ENCODE peak calls at places on chromosomes 5 and 9, in nine cellular contexts. V, I, T, S, U, Q, C, B and J are unnamed samples.

GRCh38 chr9:95721132-95721531 is 154.4 kb upstream of the ERCC6L2 start:
- DNase-seq in C (no peak), V (peak), U (no peak), T (no peak), I (no peak), S (no peak), B (no peak), Q (no peak), J (no peak)

GRCh38 chr5:128649183-128649582 is 111.1 kb upstream of the FBN2 start:
- DNase-seq in Q (no peak), U (no peak), S (no peak), I (no peak), T (no peak), V (no peak), C (peak), B (peak), J (no peak)

GRCh38 chr9:133348763-133349573 is 950 bp downstream of the RPL7A start:
- DNase-seq in U (no peak), S (no peak), C (no peak), B (no peak), I (no peak), Q (no peak), V (no peak), T (no peak), J (no peak)

GRCh38 chr5:59038169-59039002 is 455.5 kb downstream of the RAB3C start:
- DNase-seq in Q (peak), I (no peak), T (peak), B (peak), C (peak), V (no peak), U (no peak), S (no peak), J (peak)

GRCh38 chr5:149857499-149857898 is 87.1 kb downstream of the PDE6A start:
- DNase-seq in S (no peak), T (no peak), V (peak), C (no peak), I (no peak), B (peak), Q (peak), U (peak), J (no peak)

GRCh38 chr5:131996210-131997025 is 15.0 kb downstream of the ACSL6 start:
- DNase-seq in B (no peak), C (no peak), U (no peak), T (no peak), Q (no peak), V (no peak), I (no peak), S (no peak), J (no peak)

GRCh38 chr5:88606626-88607025 is 276.4 kb downstream of the MEF2C start:
- DNase-seq in B (no peak), V (no peak), Q (no peak), U (no peak), S (no peak), C (no peak), T (no peak), I (no peak), J (no peak)

GRCh38 chr5:119312403-119312802 is 43.4 kb upstream of the TNFAIP8 start:
- DNase-seq in U (no peak), V (no peak), S (no peak), C (no peak), Q (no peak), B (no peak), I (no peak), T (no peak), J (no peak)

GRCh38 chr9:2055203-2055658 is 40.1 kb downstream of the SMARCA2 start:
- DNase-seq in I (no peak), C (peak), Q (no peak), V (no peak), U (no peak), T (no peak), B (peak), S (no peak), J (no peak)

GRCh38 chr9:125438506-125439433 is 177.1 kb downstream of the GAPVD1 start:
- DNase-seq in S (no peak), Q (no peak), I (no peak), V (no peak), B (no peak), U (no peak), T (peak), C (no peak), J (no peak)

GRCh38 chr5:177373806-177374205 is 10.4 kb upstream of the SLC34A1 start:
- DNase-seq in I (no peak), T (no peak), C (no peak), U (no peak), B (no peak), V (no peak), Q (no peak), S (no peak), J (no peak)

DNA sequence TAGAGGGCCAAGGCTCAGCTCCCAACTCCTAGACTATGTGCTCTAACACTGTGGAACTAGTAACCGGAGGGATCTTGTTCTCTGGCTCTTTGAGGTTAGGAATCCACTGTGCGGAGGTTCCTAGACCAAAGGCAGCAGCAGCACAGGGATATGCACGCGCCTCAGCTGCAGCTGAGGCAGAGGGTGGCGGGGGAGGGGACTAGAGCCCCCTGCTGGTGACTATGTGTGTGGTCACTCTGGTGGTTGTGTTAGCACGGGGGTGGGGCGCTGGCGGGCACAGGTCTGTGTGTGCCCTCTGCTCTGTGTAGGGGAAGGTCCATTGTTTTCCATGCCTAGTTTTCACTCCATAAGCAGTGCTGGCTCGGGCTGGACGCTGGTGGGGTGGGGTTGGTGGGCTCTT is 458.0 kb upstream of the IZUMO3 start:
- DNase-seq in T (no peak), B (no peak), C (no peak), V (no peak), S (no peak), Q (no peak), I (no peak), U (no peak), J (peak)
- TF ChIP-seq CTCF in T (no peak), B (no peak), C (no peak), V (no peak), S (no peak), Q (no peak), I (no peak), U (no peak), J (peak)

GRCh38 chr5:21654-22233 is 70.2 kb upstream of the PLEKHG4B start:
- DNase-seq in Q (no peak), B (peak), V (no peak), S (no peak), U (peak), T (no peak), C (peak), I (no peak), J (no peak)
- TF ChIP-seq CTCF in Q (peak), B (peak), V (no peak), S (no peak), U (peak), T (no peak), C (peak), I (no peak), J (no peak)

GRCh38 chr5:68745459-68745858 is 348.4 kb upstream of the SLC30A5 start:
- DNase-seq in U (no peak), S (no peak), I (no peak), B (peak), T (no peak), C (peak), V (no peak), Q (no peak), J (no peak)
- TF ChIP-seq CTCF in U (peak), S (no peak), I (peak), B (peak), T (no peak), C (peak), V (no peak), Q (no peak), J (peak)

DNA sequence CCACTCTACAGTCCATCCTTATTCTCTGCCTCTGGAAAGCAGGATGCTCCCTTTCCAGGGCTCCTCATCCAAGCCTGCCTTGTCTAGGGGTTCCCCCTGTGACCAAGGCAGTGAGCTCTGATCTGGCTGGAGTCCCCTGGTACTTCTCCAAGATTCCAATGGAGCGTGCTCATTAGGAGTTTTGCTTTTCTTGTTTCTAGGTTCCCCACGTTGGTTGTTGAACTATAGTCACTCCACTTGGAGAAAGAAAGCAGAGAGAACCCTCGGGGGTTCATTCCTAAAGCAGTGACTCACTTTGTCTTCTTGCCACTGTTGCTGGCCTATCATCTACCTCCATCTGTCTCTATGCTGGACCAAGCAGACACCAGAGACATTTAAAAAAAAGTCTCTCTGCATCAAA is 192.6 kb downstream of the TLE4 start:
- DNase-seq in T (no peak), U (peak), Q (peak), C (peak), S (peak), V (peak), B (peak), I (no peak), J (no peak)
- TF ChIP-seq CTCF in T (no peak), U (no peak), Q (no peak), C (no peak), S (no peak), V (no peak), B (no peak), I (no peak), J (no peak)

GRCh38 chr9:130454812-130455325 is 10.1 kb downstream of the ASS1 start:
- DNase-seq in I (no peak), Q (no peak), S (no peak), U (no peak), B (no peak), C (no peak), T (no peak), V (no peak), J (no peak)
- TF ChIP-seq CTCF in I (no peak), Q (no peak), S (no peak), U (no peak), B (no peak), C (no peak), T (no peak), V (no peak), J (no peak)

DNA sequence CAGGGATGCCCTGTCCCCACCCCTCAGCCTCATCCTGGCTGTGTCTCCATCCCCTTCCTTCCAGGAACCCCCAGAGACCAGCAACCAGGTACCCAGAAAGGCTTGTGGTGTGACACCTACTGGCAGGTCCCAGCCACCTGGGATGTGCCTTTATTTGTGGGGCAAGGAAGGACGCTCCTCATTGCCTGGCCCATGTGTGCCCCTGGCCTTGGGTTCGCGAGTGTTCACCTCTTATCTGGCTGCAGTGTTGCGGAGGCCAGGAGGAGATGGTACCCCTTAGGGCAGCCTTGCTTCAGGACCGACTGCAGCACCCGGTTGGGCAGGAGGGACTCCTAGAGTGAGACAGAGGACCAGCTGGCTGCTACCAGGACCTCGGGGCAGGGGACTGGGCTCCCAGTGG is 8.8 kb downstream of the C9orf50 start:
- DNase-seq in S (no peak), I (no peak), U (no peak), V (no peak), B (no peak), T (peak), C (no peak), Q (no peak), J (no peak)
- TF ChIP-seq CTCF in S (no peak), I (no peak), U (peak), V (no peak), B (no peak), T (no peak), C (no peak), Q (no peak), J (no peak)

GRCh38 chr9:93483497-93483896 is 30.1 kb upstream of the FAM120AOS start:
- DNase-seq in T (no peak), S (no peak), C (no peak), B (no peak), I (no peak), Q (no peak), U (no peak), V (no peak), J (no peak)
- TF ChIP-seq CTCF in T (no peak), S (no peak), C (no peak), B (no peak), I (no peak), Q (no peak), U (no peak), V (no peak), J (no peak)